ENCODE peak calls at places on chromosome 10, in seven cellular contexts. One of them, this sample, is unnamed.

GRCh38 chr10:117544729-117545140 is 2.2 kb downstream of the EMX2 start:
- DNase-seq in sigmoid colon: no peak
- DNase-seq in transverse colon: no peak
- DNase-seq in A549: no peak
- DNase-seq in stomach: no peak
- DNase-seq in ovary: no peak
- DNase-seq in GM12878: no peak
- DNase-seq in this sample: no peak

GRCh38 chr10:113221756-113222168 is 271.7 kb downstream of the TCF7L2 start:
- DNase-seq in ovary: no peak
- DNase-seq in stomach: no peak
- DNase-seq in transverse colon: no peak
- DNase-seq in GM12878: no peak
- DNase-seq in A549: no peak
- DNase-seq in sigmoid colon: no peak
- DNase-seq in this sample: no peak

GRCh38 chr10:133475821-133476640 is 22.3 kb downstream of the SCART1 start:
- DNase-seq in sigmoid colon: no peak
- DNase-seq in ovary: no peak
- DNase-seq in GM12878: no peak
- DNase-seq in A549: no peak
- DNase-seq in stomach: no peak
- DNase-seq in transverse colon: no peak
- DNase-seq in this sample: no peak

GRCh38 chr10:49240946-49241345 is 52.8 kb upstream of the TMEM273 start:
- DNase-seq in stomach: no peak
- DNase-seq in GM12878: no peak
- DNase-seq in transverse colon: no peak
- DNase-seq in A549: no peak
- DNase-seq in ovary: no peak
- DNase-seq in sigmoid colon: no peak
- DNase-seq in this sample: no peak

GRCh38 chr10:13848530-13849425 is 262.0 kb downstream of the PRPF18 start:
- DNase-seq in sigmoid colon: peak; percentile 41
- DNase-seq in A549: no peak
- DNase-seq in GM12878: no peak
- DNase-seq in stomach: no peak
- DNase-seq in transverse colon: no peak
- DNase-seq in ovary: no peak
- DNase-seq in this sample: no peak

GRCh38 chr10:28946479-28946878 is 269.2 kb downstream of the BAMBI start:
- DNase-seq in stomach: no peak
- DNase-seq in transverse colon: no peak
- DNase-seq in ovary: no peak
- DNase-seq in A549: no peak
- DNase-seq in GM12878: no peak
- DNase-seq in sigmoid colon: no peak
- DNase-seq in this sample: no peak

GRCh38 chr10:79940431-79940830 is 8.5 kb downstream of the SFTPD start:
- DNase-seq in transverse colon: no peak
- DNase-seq in sigmoid colon: no peak
- DNase-seq in stomach: no peak
- DNase-seq in GM12878: no peak
- DNase-seq in ovary: no peak
- DNase-seq in A549: no peak
- DNase-seq in this sample: no peak

GRCh38 chr10:26855186-26855585 is 5.6 kb downstream of the ABI1 start:
- DNase-seq in ovary: no peak
- DNase-seq in A549: no peak
- DNase-seq in transverse colon: no peak
- DNase-seq in GM12878: no peak
- DNase-seq in sigmoid colon: no peak
- DNase-seq in stomach: no peak
- DNase-seq in this sample: no peak

GRCh38 chr10:108544500-108545120 is 1378.7 kb downstream of the XPNPEP1 start:
- DNase-seq in ovary: no peak
- DNase-seq in sigmoid colon: peak; percentile 75
- DNase-seq in GM12878: no peak
- DNase-seq in A549: peak; percentile 1
- DNase-seq in stomach: peak; percentile 79
- DNase-seq in transverse colon: peak; percentile 60
- DNase-seq in this sample: peak; percentile 31

GRCh38 chr10:87927091-87927490 is 63.7 kb downstream of the PTEN start:
- DNase-seq in transverse colon: no peak
- DNase-seq in sigmoid colon: no peak
- DNase-seq in A549: no peak
- DNase-seq in stomach: no peak
- DNase-seq in ovary: no peak
- DNase-seq in GM12878: no peak
- DNase-seq in this sample: no peak

GRCh38 chr10:16835223-16835622 is 18.0 kb upstream of the RSU1 start:
- DNase-seq in GM12878: no peak
- DNase-seq in stomach: no peak
- DNase-seq in sigmoid colon: no peak
- DNase-seq in A549: no peak
- DNase-seq in ovary: no peak
- DNase-seq in transverse colon: no peak
- DNase-seq in this sample: no peak

GRCh38 chr10:48294431-48294830 is 12.0 kb upstream of the MAPK8 start:
- DNase-seq in sigmoid colon: no peak
- DNase-seq in transverse colon: no peak
- DNase-seq in GM12878: no peak
- DNase-seq in ovary: no peak
- DNase-seq in A549: no peak
- DNase-seq in stomach: no peak
- DNase-seq in this sample: no peak

GRCh38 chr10:117004238-117004626 is 755 bp downstream of the SHTN1 start:
- DNase-seq in sigmoid colon: no peak
- DNase-seq in A549: no peak
- DNase-seq in GM12878: no peak
- DNase-seq in stomach: no peak
- DNase-seq in ovary: no peak
- DNase-seq in transverse colon: no peak
- DNase-seq in this sample: no peak

GRCh38 chr10:49512121-49512809 is 26.7 kb downstream of the ERCC6 start:
- DNase-seq in ovary: no peak
- DNase-seq in sigmoid colon: no peak
- DNase-seq in A549: peak; percentile 7
- DNase-seq in stomach: no peak
- DNase-seq in transverse colon: no peak
- DNase-seq in GM12878: no peak
- DNase-seq in this sample: no peak

GRCh38 chr10:127163632-127164031 is 32.8 kb downstream of the INSYN2A start:
- DNase-seq in GM12878: no peak
- DNase-seq in ovary: no peak
- DNase-seq in transverse colon: no peak
- DNase-seq in stomach: no peak
- DNase-seq in sigmoid colon: no peak
- DNase-seq in A549: no peak
- DNase-seq in this sample: no peak

GRCh38 chr10:118518095-118518494 is 77.4 kb downstream of the PRLHR start:
- DNase-seq in GM12878: no peak
- DNase-seq in sigmoid colon: no peak
- DNase-seq in A549: no peak
- DNase-seq in transverse colon: no peak
- DNase-seq in ovary: no peak
- DNase-seq in stomach: no peak
- DNase-seq in this sample: no peak

GRCh38 chr10:104256335-104257080 is 1.8 kb downstream of the GSTO1 start:
- DNase-seq in sigmoid colon: no peak
- DNase-seq in A549: no peak
- DNase-seq in GM12878: no peak
- DNase-seq in transverse colon: no peak
- DNase-seq in ovary: no peak
- DNase-seq in stomach: no peak
- DNase-seq in this sample: no peak

GRCh38 chr10:103691723-103692380 is 163.5 kb downstream of the SH3PXD2A start:
- DNase-seq in GM12878: no peak
- DNase-seq in transverse colon: no peak
- DNase-seq in ovary: no peak
- DNase-seq in stomach: no peak
- DNase-seq in sigmoid colon: no peak
- DNase-seq in A549: no peak
- DNase-seq in this sample: no peak

GRCh38 chr10:299969-300368 is 164.7 kb downstream of the ZMYND11 start:
- DNase-seq in ovary: no peak
- DNase-seq in GM12878: no peak
- DNase-seq in sigmoid colon: no peak
- DNase-seq in A549: no peak
- DNase-seq in stomach: no peak
- DNase-seq in transverse colon: no peak
- DNase-seq in this sample: no peak

GRCh38 chr10:85657478-85658113 is 709.0 kb downstream of the GRID1 start:
- DNase-seq in sigmoid colon: no peak
- DNase-seq in transverse colon: no peak
- DNase-seq in GM12878: no peak
- DNase-seq in A549: no peak
- DNase-seq in ovary: no peak
- DNase-seq in stomach: no peak
- DNase-seq in this sample: no peak

GRCh38 chr10:42999385-43000020 is 77.4 kb upstream of the RET start:
- DNase-seq in A549: no peak
- DNase-seq in GM12878: no peak
- DNase-seq in sigmoid colon: no peak
- DNase-seq in stomach: no peak
- DNase-seq in ovary: no peak
- DNase-seq in transverse colon: no peak
- DNase-seq in this sample: no peak

GRCh38 chr10:108358912-108359311 is 1194.4 kb upstream of the SORCS1 start:
- DNase-seq in stomach: no peak
- DNase-seq in ovary: no peak
- DNase-seq in A549: peak; percentile 14
- DNase-seq in sigmoid colon: no peak
- DNase-seq in GM12878: peak; percentile 13
- DNase-seq in transverse colon: no peak
- DNase-seq in this sample: no peak

GRCh38 chr10:29634105-29634504 is 666 bp downstream of the SVIL start:
- DNase-seq in sigmoid colon: no peak
- DNase-seq in A549: no peak
- DNase-seq in GM12878: no peak
- DNase-seq in transverse colon: no peak
- DNase-seq in ovary: no peak
- DNase-seq in stomach: no peak
- DNase-seq in this sample: no peak

DNA sequence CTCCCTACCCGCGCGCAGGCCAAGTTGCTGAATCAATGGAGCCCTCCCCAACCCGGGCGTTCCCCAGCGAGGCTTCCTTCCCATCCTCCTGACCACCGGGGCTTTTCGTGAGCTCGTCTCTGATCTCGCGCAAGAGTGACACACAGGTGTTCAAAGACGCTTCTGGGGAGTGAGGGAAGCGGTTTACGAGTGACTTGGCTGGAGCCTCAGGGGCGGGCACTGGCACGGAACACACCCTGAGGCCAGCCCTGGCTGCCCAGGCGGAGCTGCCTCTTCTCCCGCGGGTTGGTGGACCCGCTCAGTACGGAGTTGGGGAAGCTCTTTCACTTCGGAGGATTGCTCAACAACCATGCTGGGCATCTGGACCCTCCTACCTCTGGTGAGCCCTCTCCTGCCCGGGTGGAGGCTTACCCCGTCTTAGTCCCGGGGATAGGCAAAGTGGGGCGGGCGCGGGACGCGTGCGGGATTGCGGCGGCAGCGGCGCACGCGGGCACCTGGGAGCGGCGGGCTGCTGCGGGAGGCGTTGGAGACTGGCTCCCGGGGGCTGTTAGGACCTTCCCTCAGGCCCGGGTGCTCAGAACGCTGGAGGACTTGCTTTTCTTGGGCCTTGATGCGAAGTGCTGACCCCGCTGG is at the start of gene FAS:
- DNase-seq in A549: peak; percentile 69
- DNase-seq in stomach: peak; percentile 68
- DNase-seq in sigmoid colon: peak; percentile 91
- DNase-seq in ovary: peak; percentile 67
- DNase-seq in transverse colon: peak; percentile 86
- DNase-seq in GM12878: peak; percentile 80
- DNase-seq in this sample: peak; percentile 68
- TF ChIP-seq POLR2A in A549: peak; percentile 33
- TF ChIP-seq POLR2A in stomach: no peak
- TF ChIP-seq POLR2A in sigmoid colon: peak; percentile 61
- TF ChIP-seq POLR2A in ovary: no peak
- TF ChIP-seq POLR2A in transverse colon: peak; percentile 81
- TF ChIP-seq POLR2A in GM12878: peak; percentile 86
- TF ChIP-seq POLR2A in this sample: peak; percentile 38

GRCh38 chr10:73653701-73654100 is 2.1 kb downstream of the SYNPO2L start:
- DNase-seq in sigmoid colon: no peak
- DNase-seq in transverse colon: no peak
- DNase-seq in GM12878: no peak
- DNase-seq in A549: peak; percentile 40
- DNase-seq in stomach: no peak
- DNase-seq in ovary: no peak
- DNase-seq in this sample: no peak
- TF ChIP-seq EP300 in sigmoid colon: no peak
- TF ChIP-seq EP300 in transverse colon: no peak
- TF ChIP-seq EP300 in GM12878: no peak
- TF ChIP-seq EP300 in A549: no peak
- TF ChIP-seq EP300 in stomach: no peak
- TF ChIP-seq EP300 in ovary: no peak
- TF ChIP-seq EP300 in this sample: no peak

GRCh38 chr10:110498982-110499795 is 1.5 kb downstream of the DUSP5 start:
- DNase-seq in GM12878: peak; percentile 72
- DNase-seq in sigmoid colon: no peak
- DNase-seq in transverse colon: peak; percentile 64
- DNase-seq in ovary: no peak
- DNase-seq in A549: no peak
- DNase-seq in stomach: peak; percentile 46
- DNase-seq in this sample: no peak

GRCh38 chr10:110496553-110497437 is 912 bp upstream of the DUSP5 start:
- DNase-seq in A549: no peak
- DNase-seq in stomach: no peak
- DNase-seq in sigmoid colon: no peak
- DNase-seq in GM12878: no peak
- DNase-seq in transverse colon: no peak
- DNase-seq in ovary: no peak
- DNase-seq in this sample: no peak

GRCh38 chr10:110497438-110498086 is at the start of gene DUSP5:
- DNase-seq in A549: peak; percentile 85
- DNase-seq in transverse colon: peak; percentile 96
- DNase-seq in ovary: peak; percentile 90
- DNase-seq in sigmoid colon: peak; percentile 97
- DNase-seq in GM12878: peak; percentile 75
- DNase-seq in stomach: peak; percentile 95
- DNase-seq in this sample: peak; percentile 93

GRCh38 chr10:110499796-110500514 is 2.2 kb downstream of the DUSP5 start:
- DNase-seq in A549: no peak
- DNase-seq in ovary: no peak
- DNase-seq in GM12878: no peak
- DNase-seq in sigmoid colon: no peak
- DNase-seq in transverse colon: no peak
- DNase-seq in stomach: no peak
- DNase-seq in this sample: no peak

GRCh38 chr10:110498087-110498981 is 627 bp downstream of the DUSP5 start:
- DNase-seq in stomach: peak; percentile 51
- DNase-seq in sigmoid colon: peak; percentile 79
- DNase-seq in GM12878: no peak
- DNase-seq in ovary: peak; percentile 48
- DNase-seq in transverse colon: peak; percentile 52
- DNase-seq in A549: no peak
- DNase-seq in this sample: no peak
- TF ChIP-seq POLR2A in stomach: no peak
- TF ChIP-seq POLR2A in sigmoid colon: no peak
- TF ChIP-seq POLR2A in GM12878: peak; percentile 3
- TF ChIP-seq POLR2A in ovary: no peak
- TF ChIP-seq POLR2A in transverse colon: no peak
- TF ChIP-seq POLR2A in A549: peak; percentile 17
- TF ChIP-seq POLR2A in this sample: no peak

GRCh38 chr10:67549390-67549789 is 146.6 kb downstream of the CTNNA3 start:
- DNase-seq in A549: no peak
- DNase-seq in GM12878: no peak
- DNase-seq in stomach: no peak
- DNase-seq in ovary: no peak
- DNase-seq in sigmoid colon: no peak
- DNase-seq in transverse colon: no peak
- DNase-seq in this sample: no peak
- TF ChIP-seq EP300 in A549: no peak
- TF ChIP-seq EP300 in GM12878: no peak
- TF ChIP-seq EP300 in stomach: no peak
- TF ChIP-seq EP300 in ovary: no peak
- TF ChIP-seq EP300 in sigmoid colon: no peak
- TF ChIP-seq EP300 in transverse colon: no peak
- TF ChIP-seq EP300 in this sample: no peak

This sample was measured in tibial nerve.